ENCODE peak calls at places on chromosomes 11 and 22, in ten cellular contexts. R, D, B, L, M, K, V, H, W and O are unnamed samples.

GRCh38 chr11:85123752-85124231 is 503.4 kb downstream of the DLG2 start:
- DNase-seq in V (no peak), W (no peak), R (no peak), K (no peak), H (no peak), B (no peak), D (peak), M (no peak), L (no peak), O (no peak)

GRCh38 chr11:117180661-117181585 is 2.4 kb downstream of the SIDT2 start:
- DNase-seq in M (peak), B (peak), L (peak), H (peak), R (peak), K (peak), W (peak), D (peak), V (peak), O (peak)

GRCh38 chr22:31143038-31143437 is 2.7 kb upstream of the PLA2G3 start:
- DNase-seq in L (no peak), D (no peak), B (no peak), M (peak), V (no peak), R (no peak), K (no peak), H (no peak), W (no peak), O (no peak)

GRCh38 chr11:10926801-10927200 is 68.9 kb upstream of the ZBED5 start:
- DNase-seq in H (no peak), L (no peak), M (no peak), R (no peak), K (no peak), V (no peak), W (no peak), D (no peak), B (no peak), O (no peak)

GRCh38 chr11:299951-300735 is 817 bp upstream of the IFITM5 start:
- DNase-seq in K (no peak), H (no peak), R (peak), D (no peak), B (peak), V (no peak), M (peak), L (no peak), W (peak), O (no peak)

GRCh38 chr11:78647986-78648875 is 73.6 kb upstream of the NARS2 start:
- DNase-seq in L (no peak), K (no peak), W (no peak), R (no peak), V (no peak), M (peak), B (no peak), H (no peak), D (no peak), O (no peak)

GRCh38 chr22:46686221-46686872 is 51.7 kb downstream of the CERK start:
- DNase-seq in R (peak), D (no peak), K (no peak), H (no peak), B (no peak), M (no peak), V (no peak), L (no peak), W (no peak), O (peak)

GRCh38 chr11:79449040-79449439 is 8.2 kb upstream of the TENM4 start:
- DNase-seq in W (no peak), D (no peak), B (no peak), V (no peak), L (no peak), H (no peak), M (no peak), R (no peak), K (no peak), O (no peak)

GRCh38 chr22:31039393-31039792 is 41.7 kb upstream of the SMTN start:
- DNase-seq in M (no peak), B (no peak), R (peak), W (peak), H (peak), L (no peak), K (peak), V (no peak), D (no peak), O (no peak)

GRCh38 chr11:69461272-69461962 is 20.0 kb upstream of the LINC01488 start:
- DNase-seq in L (no peak), H (no peak), R (no peak), W (no peak), V (no peak), D (no peak), K (no peak), M (no peak), B (no peak), O (no peak)

GRCh38 chr11:125835748-125836147 is 2.6 kb downstream of the PATE4 start:
- DNase-seq in H (no peak), R (no peak), K (no peak), W (no peak), D (no peak), M (no peak), L (no peak), V (no peak), B (no peak), O (no peak)
- TF ChIP-seq EP300 in H (no peak), R (no peak), K (no peak), W (no peak), D (no peak), M (no peak), L (no peak), V (no peak), B (no peak), O (no peak)

GRCh38 chr11:66020212-66020611 is 6.1 kb downstream of the CATSPER1 start:
- DNase-seq in K (no peak), R (no peak), M (no peak), B (no peak), V (no peak), H (no peak), L (no peak), D (no peak), W (no peak), O (no peak)

GRCh38 chr11:66016793-66017177 is 5.0 kb downstream of the CST6 start:
- DNase-seq in W (no peak), M (no peak), V (no peak), R (no peak), L (no peak), K (no peak), B (no peak), D (no peak), H (no peak), O (no peak)

GRCh38 chr11:66022401-66023185 is 3.7 kb downstream of the CATSPER1 start:
- DNase-seq in V (peak), K (peak), H (peak), M (peak), D (no peak), B (peak), R (peak), W (peak), L (peak), O (peak)

GRCh38 chr11:66017354-66017753 is 5.5 kb downstream of the CST6 start:
- DNase-seq in L (no peak), V (no peak), R (no peak), D (no peak), K (no peak), H (no peak), M (no peak), W (no peak), B (peak), O (no peak)

GRCh38 chr11:66020618-66021357 is 5.5 kb downstream of the CATSPER1 start:
- DNase-seq in B (peak), M (no peak), H (peak), K (no peak), D (no peak), L (peak), V (no peak), W (no peak), R (no peak), O (peak)
- H3K4me3 ChIP-seq in B (no peak), M (no peak), H (no peak), K (no peak), D (no peak), L (no peak), V (no peak), W (no peak), R (no peak), O (no peak)

GRCh38 chr11:70522261-70522612 is 123.9 kb downstream of the CTTN start:
- DNase-seq in B (no peak), R (no peak), K (no peak), W (no peak), M (no peak), D (no peak), H (no peak), L (no peak), V (no peak), O (no peak)
- TF ChIP-seq EP300 in B (no peak), R (no peak), K (no peak), W (no peak), M (no peak), D (no peak), H (no peak), L (no peak), V (no peak), O (no peak)

GRCh38 chr11:57527056-57527631 is 3.4 kb downstream of the TIMM10 start:
- DNase-seq in H (peak), M (peak), R (peak), D (no peak), L (peak), V (no peak), W (peak), K (peak), B (peak), O (peak)
- H3K4me3 ChIP-seq in H (no peak), M (no peak), R (no peak), D (no peak), L (no peak), V (no peak), W (no peak), K (no peak), B (no peak), O (no peak)